ENCODE peak calls at places on chromosomes 7 and 10, in nine cellular contexts. E, L, S, H, P, Z, T, V and B are unnamed samples.

GRCh38 chr10:32163076-32163773 is 107.0 kb upstream of the KIF5B start:
- DNase-seq in T (no peak), L (no peak), P (no peak), E (no peak), H (no peak), S (no peak), V (peak; percentile 59), Z (no peak), B (no peak)

GRCh38 chr7:159149488-159149887 is 4.8 kb upstream of the VIPR2 start:
- DNase-seq in S (no peak), Z (no peak), L (no peak), H (no peak), V (no peak), T (no peak), E (no peak), P (no peak), B (no peak)

GRCh38 chr10:29850371-29850770 is 209.0 kb downstream of the JCAD start:
- DNase-seq in P (no peak), V (no peak), E (no peak), Z (no peak), H (no peak), T (no peak), S (no peak), L (no peak), B (no peak)

GRCh38 chr7:29806793-29807178 is 478 bp downstream of the WIPF3 start:
- DNase-seq in P (no peak), E (no peak), T (no peak), L (no peak), H (no peak), V (no peak), Z (no peak), S (no peak), B (no peak)

GRCh38 chr10:95814011-95814727 is 58.2 kb downstream of the ENTPD1 start:
- DNase-seq in E (no peak), V (peak; percentile 75), Z (peak; percentile 58), L (no peak), P (peak; percentile 31), T (no peak), S (no peak), H (peak; percentile 75), B (peak; percentile 93)

GRCh38 chr10:4807803-4808507 is 18.1 kb upstream of the AKR1E2 start:
- DNase-seq in V (peak; percentile 82), E (no peak), H (peak; percentile 83), L (no peak), T (peak; percentile 84), Z (peak; percentile 19), S (no peak), P (no peak), B (peak; percentile 80)

GRCh38 chr10:100642295-100642994 is 102.9 kb upstream of the PAX2 start:
- DNase-seq in Z (no peak), P (no peak), V (no peak), L (no peak), T (no peak), S (no peak), E (no peak), H (no peak), B (no peak)

GRCh38 chr7:136062625-136063336 is 85.6 kb upstream of the MTPN start:
- DNase-seq in L (no peak), P (no peak), V (no peak), Z (no peak), S (no peak), T (no peak), H (no peak), E (no peak), B (no peak)

GRCh38 chr10:88991161-88991899 is 732 bp downstream of the FAS start:
- DNase-seq in V (peak; percentile 81), E (peak; percentile 31), T (peak; percentile 67), L (peak; percentile 60), P (peak; percentile 85), S (peak; percentile 81), H (peak; percentile 82), Z (peak; percentile 51), B (peak; percentile 75)

GRCh38 chr7:107874605-107875446 is 16.2 kb upstream of the DLD start:
- DNase-seq in H (peak; percentile 63), T (peak; percentile 72), S (peak; percentile 48), V (peak; percentile 66), E (no peak), Z (no peak), P (peak; percentile 53), L (peak; percentile 35), B (peak; percentile 77)

GRCh38 chr10:129913021-129913695 is 50.9 kb downstream of the EBF3 start:
- DNase-seq in L (no peak), Z (no peak), T (no peak), S (no peak), V (no peak), H (no peak), E (no peak), P (no peak), B (no peak)

GRCh38 chr7:13161125-13161524 is 473.7 kb downstream of the ARL4A start:
- DNase-seq in T (no peak), H (no peak), Z (no peak), E (no peak), L (no peak), P (no peak), V (no peak), S (no peak), B (no peak)

GRCh38 chr10:79446451-79447020 is 1.1 kb upstream of the ZCCHC24 start:
- DNase-seq in E (no peak), P (peak; percentile 76), L (no peak), Z (no peak), V (peak; percentile 48), H (no peak), S (peak; percentile 32), T (no peak), B (peak; percentile 57)

GRCh38 chr7:136069840-136070529 is 92.8 kb upstream of the MTPN start:
- DNase-seq in Z (no peak), L (no peak), E (no peak), V (no peak), P (no peak), H (no peak), S (no peak), T (no peak), B (no peak)

GRCh38 chr10:8183241-8183704 is 128.8 kb downstream of the GATA3 start:
- DNase-seq in V (no peak), Z (no peak), T (no peak), S (peak; percentile 9), H (peak; percentile 60), L (no peak), P (no peak), E (no peak), B (peak; percentile 79)

GRCh38 chr10:68096913-68097509 is 12.3 kb upstream of the MYPN start:
- DNase-seq in E (no peak), P (no peak), H (peak; percentile 98), Z (peak; percentile 42), S (no peak), T (peak; percentile 79), L (no peak), V (peak; percentile 98), B (peak; percentile 91)

GRCh38 chr10:7117806-7118674 is 292.8 kb downstream of the SFMBT2 start:
- DNase-seq in S (no peak), E (peak; percentile 14), T (no peak), H (no peak), V (no peak), P (no peak), L (no peak), Z (no peak), B (no peak)

GRCh38 chr10:79149662-79150443 is 81.1 kb downstream of the ZMIZ1 start:
- DNase-seq in Z (peak; percentile 94), H (peak; percentile 53), P (peak; percentile 88), E (no peak), V (peak; percentile 81), T (peak; percentile 96), S (peak; percentile 60), L (no peak), B (peak; percentile 81)

GRCh38 chr10:5466451-5466996 is 32.8 kb downstream of the CALML5 start:
- DNase-seq in V (peak; percentile 35), S (no peak), P (peak; percentile 76), Z (no peak), H (peak; percentile 97), T (no peak), L (no peak), E (no peak), B (no peak)

GRCh38 chr7:137297551-137298463 is 45.7 kb downstream of the PTN start:
- DNase-seq in T (no peak), L (no peak), S (no peak), P (no peak), V (no peak), H (no peak), E (no peak), Z (no peak), B (no peak)

GRCh38 chr7:144531181-144531580 is 127.7 kb upstream of the NOBOX start:
- DNase-seq in L (no peak), E (no peak), V (peak; percentile 42), P (no peak), Z (no peak), H (no peak), T (no peak), S (no peak), B (peak; percentile 31)

GRCh38 chr7:95476904-95477594 is 8.7 kb upstream of the ASB4 start:
- DNase-seq in T (peak; percentile 87), H (peak; percentile 72), P (peak; percentile 73), Z (peak; percentile 26), L (peak; percentile 39), S (peak; percentile 63), V (peak; percentile 76), E (peak; percentile 20), B (peak; percentile 86)

GRCh38 chr7:68535266-68535665 is 1063.0 kb upstream of the AUTS2 start:
- DNase-seq in T (no peak), V (no peak), E (no peak), L (no peak), H (no peak), S (no peak), Z (no peak), P (no peak), B (no peak)

GRCh38 chr10:120586471-120586872 is 129.4 kb downstream of the PLPP4 start:
- DNase-seq in E (no peak), S (no peak), L (no peak), Z (no peak), H (peak; percentile 88), P (no peak), V (peak; percentile 22), T (peak; percentile 79), B (peak; percentile 14)

GRCh38 chr10:63614371-63614891 is 93.2 kb downstream of the REEP3 start:
- DNase-seq in H (peak; percentile 28), Z (no peak), P (no peak), T (no peak), S (no peak), L (no peak), V (peak; percentile 48), E (no peak), B (peak; percentile 14)

GRCh38 chr10:23432639-23433038 is 6.2 kb upstream of the OTUD1 start:
- DNase-seq in T (no peak), V (peak; percentile 66), E (no peak), L (no peak), Z (no peak), P (no peak), H (peak; percentile 47), S (no peak), B (peak; percentile 9)

GRCh38 chr7:91892099-91892788 is 11.7 kb upstream of the MTERF1 start:
- DNase-seq in S (no peak), E (no peak), Z (no peak), H (no peak), L (no peak), V (no peak), P (no peak), T (no peak), B (no peak)

GRCh38 chr10:48782321-48782720 is 97.6 kb downstream of the WDFY4 start:
- DNase-seq in T (no peak), H (no peak), S (no peak), V (no peak), Z (no peak), L (no peak), P (no peak), E (no peak), B (no peak)

GRCh38 chr7:30914611-30915601 is 3.3 kb downstream of the AQP1 start:
- DNase-seq in L (no peak), E (no peak), H (no peak), V (peak; percentile 79), P (no peak), Z (peak; percentile 97), S (peak; percentile 15), T (peak; percentile 45), B (peak; percentile 81)